ENCODE peak calls at places on chromosomes 2 and 18, in five cellular contexts. A is MM.1S, S is HepG2, C is fibroblast of lung, N is IMR-90. H is an unnamed sample.

GRCh38 chr2:241912021-241912555 is 42.6 kb downstream of the RTP5 start:
- DNase-seq in A (no peak), S (peak), C (no peak), N (no peak), H (no peak)

GRCh38 chr2:55051026-55051866 is 995 bp upstream of the RTN4 start:
- DNase-seq in A (no peak), S (peak), C (peak), N (peak), H (peak)

GRCh38 chr2:167181134-167181533 is 292.9 kb downstream of the XIRP2 start:
- DNase-seq in A (no peak), S (peak), C (peak), N (peak), H (peak)

GRCh38 chr2:164495491-164496223 is 125.6 kb downstream of the GRB14 start:
- DNase-seq in A (no peak), S (peak), C (peak), N (peak), H (peak)

GRCh38 chr2:132547089-132547687 is 122.8 kb downstream of the LYPD1 start:
- DNase-seq in A (peak), S (peak), C (peak), N (peak), H (peak)

GRCh38 chr2:33212151-33212550 is 264.3 kb upstream of the RASGRP3 start:
- DNase-seq in A (no peak), S (peak), C (peak), N (peak), H (peak)

GRCh38 chr2:168355110-168355509 is 101.0 kb upstream of the CERS6 start:
- DNase-seq in A (peak), S (no peak), C (no peak), N (no peak), H (no peak)

GRCh38 chr18:68699043-68699442 is 15.9 kb downstream of the TMX3 start:
- DNase-seq in A (no peak), S (no peak), C (no peak), N (peak), H (peak)

GRCh38 chr18:76451475-76452331 is 43.3 kb downstream of the ZNF516 start:
- DNase-seq in A (no peak), S (no peak), C (peak), N (no peak), H (no peak)

GRCh38 chr18:37484893-37485834 is 80.4 kb downstream of the CELF4 start:
- DNase-seq in A (no peak), S (no peak), C (peak), N (peak), H (peak)

GRCh38 chr2:74703373-74703772 is 49.3 kb downstream of the SEMA4F start:
- DNase-seq in A (no peak), S (no peak), C (no peak), N (no peak), H (peak)

GRCh38 chr2:27831279-27832050 is 58.7 kb downstream of the RBKS start:
- DNase-seq in A (no peak), S (no peak), C (no peak), N (no peak), H (peak)

GRCh38 chr18:48670751-48671560 is 132.1 kb downstream of the CTIF start:
- DNase-seq in A (no peak), S (no peak), C (no peak), N (no peak), H (no peak)

GRCh38 chr2:25115249-25115883 is 53.0 kb downstream of the POMC start:
- DNase-seq in A (no peak), S (no peak), C (no peak), N (no peak), H (no peak)

GRCh38 chr2:102397167-102397566 is 25.8 kb upstream of the IL18RAP start:
- DNase-seq in A (no peak), S (no peak), C (no peak), N (no peak), H (no peak)

GRCh38 chr2:62757029-62757428 is 51.5 kb downstream of the EHBP1 start:
- DNase-seq in A (no peak), S (no peak), C (no peak), N (no peak), H (no peak)

GRCh38 chr2:235493775-235494715 is at the start of gene AGAP1:
- DNase-seq in A (peak), S (peak), C (peak), N (peak), H (peak)

GRCh38 chr2:168643979-168644378 is 158.5 kb upstream of the NOSTRIN start:
- DNase-seq in A (no peak), S (no peak), C (peak), N (peak), H (peak)

DNA sequence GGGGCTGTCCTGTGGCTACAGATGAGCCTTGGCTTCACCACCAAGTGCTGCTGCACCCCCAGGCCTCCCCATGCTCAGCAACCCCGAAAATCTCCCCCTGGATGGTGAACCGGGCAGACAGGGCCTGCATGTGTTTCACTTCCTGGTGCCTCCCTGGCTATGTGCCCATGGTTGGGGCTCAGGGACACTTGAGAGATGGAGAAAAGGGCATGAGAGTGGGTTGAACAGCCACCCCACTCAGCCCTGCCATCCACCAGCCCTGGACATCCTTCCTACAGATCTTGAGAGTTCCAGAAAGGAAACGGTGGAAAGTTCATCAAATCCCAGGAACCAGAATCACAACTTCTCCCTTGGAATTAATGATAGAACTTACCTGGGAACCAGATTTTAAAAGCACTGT is 74.7 kb upstream of the TEX51 start:
- DNase-seq in A (no peak), S (no peak), C (no peak), N (no peak), H (no peak)
- TF ChIP-seq CTCF in A (no peak), S (no peak), C (no peak), N (no peak), H (no peak)

GRCh38 chr2:174605687-174606086 is 8.1 kb upstream of the WIPF1 start:
- DNase-seq in A (peak), S (no peak), C (peak), N (peak), H (peak)
- TF ChIP-seq CTCF in A (peak), S (no peak), C (peak), N (peak), H (peak)

DNA sequence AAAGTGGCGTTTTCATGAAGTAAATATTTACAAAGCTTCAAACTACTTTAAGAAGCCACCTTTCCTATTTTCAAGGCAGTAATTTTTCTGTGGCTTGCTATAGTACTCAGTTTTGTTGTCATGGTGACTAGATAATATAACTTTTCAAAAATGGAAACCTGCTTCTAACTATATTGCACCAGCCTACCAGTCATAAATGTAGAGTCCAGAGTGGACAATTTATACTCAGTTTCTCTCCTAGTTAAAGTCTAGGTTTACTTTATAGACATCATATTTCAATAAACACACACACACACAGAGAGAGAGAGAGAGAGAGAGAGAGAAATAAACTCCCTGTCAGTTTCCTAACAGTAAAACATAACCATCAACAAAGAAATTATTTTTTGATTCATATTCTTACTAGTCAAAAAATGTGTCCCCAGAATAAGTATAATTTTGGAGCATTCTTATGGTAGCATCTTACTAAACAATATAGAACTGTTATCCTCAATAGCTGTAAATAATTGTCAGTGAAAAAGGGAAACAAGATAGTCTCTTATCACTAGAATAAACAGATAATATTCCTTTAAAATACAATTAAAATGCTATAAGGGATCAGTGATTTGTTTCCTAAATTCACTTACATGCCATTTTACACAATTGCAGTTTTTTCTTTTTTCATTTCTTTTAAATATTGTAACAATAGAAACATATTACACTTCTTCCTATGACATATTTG is 163.5 kb upstream of the BOD1L2 start:
- DNase-seq in A (no peak), S (no peak), C (no peak), N (peak), H (no peak)
- TF ChIP-seq CTCF in A (no peak), S (no peak), C (no peak), N (no peak), H (no peak)

DNA sequence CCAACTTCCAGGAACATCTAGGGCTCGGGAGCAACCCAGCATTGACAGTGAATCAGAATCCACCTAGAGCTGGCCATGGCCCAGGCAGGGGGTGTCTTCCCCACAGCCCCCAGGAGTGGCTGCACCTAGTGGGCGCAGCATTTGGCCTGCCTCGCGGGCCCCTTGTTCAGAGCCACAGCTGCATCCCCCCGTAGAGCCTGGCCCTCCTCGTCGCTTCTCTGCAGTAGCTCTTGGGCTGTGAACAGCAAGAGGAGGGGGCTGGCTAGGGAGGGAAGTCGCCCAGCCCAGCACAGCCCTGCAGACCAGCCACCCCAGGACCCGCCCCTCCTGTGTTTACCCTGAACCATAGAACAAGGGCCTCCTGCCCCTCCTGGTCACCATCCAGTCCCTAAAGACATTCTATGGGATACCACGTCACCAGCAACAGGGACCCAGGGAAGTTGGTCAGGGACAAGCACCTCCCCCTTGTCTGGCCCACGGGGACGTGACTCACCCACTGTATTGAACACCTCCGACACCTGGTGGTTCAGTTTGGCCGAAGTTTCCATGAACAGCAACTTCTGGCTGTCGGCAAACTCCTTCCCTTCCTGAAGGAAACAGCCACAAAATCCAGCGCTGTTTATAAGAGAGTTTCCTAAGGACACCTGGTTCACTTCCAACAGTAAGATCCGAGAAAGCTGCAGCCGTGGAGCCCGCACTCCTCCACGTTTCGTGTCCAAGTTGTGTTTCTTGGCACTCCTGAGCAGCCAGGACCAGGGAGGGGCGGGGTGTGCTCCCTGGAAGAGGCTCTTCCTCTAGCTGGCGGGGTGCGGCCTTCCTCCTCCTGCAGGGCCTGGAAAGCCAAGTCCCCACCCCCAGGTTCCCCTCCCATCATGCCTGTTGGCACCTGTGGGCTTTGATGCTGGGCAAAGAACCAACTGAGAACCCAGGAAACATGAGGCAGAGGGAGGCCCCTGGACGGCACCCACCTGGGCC is 8.8 kb downstream of the PRLH start:
- DNase-seq in A (no peak), S (no peak), C (peak), N (no peak), H (peak)
- TF ChIP-seq CTCF in A (no peak), S (no peak), C (no peak), N (no peak), H (peak)

GRCh38 chr2:1249897-1250687 is 163.2 kb upstream of the TPO start:
- DNase-seq in A (no peak), S (no peak), C (no peak), N (no peak), H (no peak)

GRCh38 chr2:1251520-1251919 is 161.7 kb upstream of the TPO start:
- DNase-seq in A (no peak), S (no peak), C (no peak), N (no peak), H (no peak)

GRCh38 chr2:1245193-1245592 is 168.1 kb upstream of the TPO start:
- DNase-seq in A (no peak), S (no peak), C (no peak), N (no peak), H (no peak)

GRCh38 chr2:1248187-1248586 is 165.1 kb upstream of the TPO start:
- DNase-seq in A (no peak), S (no peak), C (no peak), N (no peak), H (no peak)

GRCh38 chr2:1246239-1246638 is 167.0 kb upstream of the TPO start:
- DNase-seq in A (no peak), S (no peak), C (no peak), N (no peak), H (no peak)
- TF ChIP-seq CTCF in A (no peak), S (peak), C (no peak), N (no peak), H (no peak)

GRCh38 chr2:4995466-4995865 is 696.7 kb upstream of the SOX11 start:
- DNase-seq in A (no peak), S (no peak), C (no peak), N (no peak), H (no peak)

DNA sequence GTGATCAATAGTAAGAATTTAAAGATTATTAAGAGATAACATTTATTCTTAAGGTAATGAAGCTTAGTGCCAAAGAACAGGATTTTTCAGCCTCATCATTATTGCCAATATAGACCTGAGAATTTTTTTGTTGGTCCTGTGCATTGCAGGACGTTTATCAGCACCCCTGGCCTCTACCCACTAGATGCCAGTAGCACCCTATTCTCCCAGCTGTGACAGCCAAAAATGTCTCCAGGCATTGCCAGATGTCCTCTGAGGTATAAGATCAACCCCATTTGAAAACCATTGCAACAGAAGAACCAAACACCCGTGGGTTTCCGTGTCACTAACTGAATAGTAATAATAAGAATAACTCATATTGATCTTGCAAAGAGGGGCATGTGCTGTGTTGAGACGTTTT is 700.0 kb upstream of the SOX11 start:
- DNase-seq in A (no peak), S (no peak), C (no peak), N (no peak), H (no peak)
- TF ChIP-seq CTCF in A (no peak), S (no peak), C (no peak), N (no peak), H (no peak)

H was measured in fibroblast of pulmonary artery.